ENCODE peak calls at places on chromosomes 11 and 22, in nine cellular contexts. J, L, R, B, P, U, M, X and H are unnamed samples.

GRCh38 chr11:109291553-109291952 is 130.4 kb upstream of the C11orf87 start:
- DNase-seq in J (no peak), L (no peak), R (no peak), B (no peak), P (no peak), U (no peak), M (no peak), X (no peak), H (no peak)

GRCh38 chr22:24822471-24822870 is 16.5 kb downstream of the SGSM1 start:
- DNase-seq in J (no peak), L (no peak), R (no peak), B (no peak), P (no peak), U (no peak), M (no peak), X (no peak), H (no peak)

GRCh38 chr11:68936676-68937620 is 33.3 kb downstream of the IGHMBP2 start:
- DNase-seq in J (no peak), L (no peak), R (no peak), B (no peak), P (no peak), U (no peak), M (no peak), X (no peak), H (no peak)

GRCh38 chr11:26187639-26188038 is 144.3 kb upstream of the ANO3 start:
- DNase-seq in J (no peak), L (peak; percentile 77), R (peak; percentile 82), B (no peak), P (no peak), U (no peak), M (no peak), X (no peak), H (no peak)

GRCh38 chr22:37326726-37327125 is 44.4 kb downstream of the CYTH4 start:
- DNase-seq in J (no peak), L (no peak), R (no peak), B (peak; percentile 78), P (no peak), U (no peak), M (no peak), X (no peak), H (peak; percentile 86)

GRCh38 chr22:44309647-44310046 is 3.1 kb downstream of the SHISAL1 start:
- DNase-seq in J (no peak), L (no peak), R (no peak), B (no peak), P (no peak), U (no peak), M (no peak), X (no peak), H (no peak)

GRCh38 chr11:70603064-70603755 is 204.9 kb downstream of the CTTN start:
- DNase-seq in J (no peak), L (no peak), R (no peak), B (no peak), P (no peak), U (no peak), M (no peak), X (no peak), H (no peak)

GRCh38 chr11:35289821-35290220 is 129.5 kb downstream of the SLC1A2 start:
- DNase-seq in J (no peak), L (peak; percentile 66), R (peak; percentile 60), B (no peak), P (no peak), U (no peak), M (no peak), X (no peak), H (no peak)

GRCh38 chr11:111387318-111387863 is 8.3 kb upstream of the POU2AF1 start:
- DNase-seq in J (no peak), L (no peak), R (no peak), B (peak; percentile 92), P (no peak), U (no peak), M (no peak), X (no peak), H (peak; percentile 88)

GRCh38 chr11:85955531-85955930 is 100.3 kb downstream of the CCDC83 start:
- DNase-seq in J (peak; percentile 28), L (peak; percentile 82), R (peak; percentile 78), B (no peak), P (no peak), U (no peak), M (no peak), X (no peak), H (no peak)

GRCh38 chr11:111733655-111734088 is 32.5 kb downstream of the PPP2R1B start:
- DNase-seq in J (no peak), L (no peak), R (no peak), B (no peak), P (no peak), U (no peak), M (no peak), X (no peak), H (peak; percentile 60)

GRCh38 chr11:46905806-46906205 is 12.5 kb downstream of the LRP4 start:
- DNase-seq in J (no peak), L (no peak), R (no peak), B (no peak), P (no peak), U (no peak), M (no peak), X (no peak), H (no peak)

GRCh38 chr11:18623707-18624106 is 10.4 kb downstream of the SPTY2D1 start:
- DNase-seq in J (no peak), L (no peak), R (no peak), B (no peak), P (no peak), U (no peak), M (no peak), X (no peak), H (no peak)

GRCh38 chr11:63874511-63874910 is 35.6 kb downstream of the MARK2 start:
- DNase-seq in J (peak; percentile 78), L (no peak), R (no peak), B (no peak), P (no peak), U (no peak), M (peak; percentile 48), X (no peak), H (no peak)

GRCh38 chr11:44680982-44681597 is 45.7 kb upstream of the TSPAN18 start:
- DNase-seq in J (no peak), L (no peak), R (no peak), B (peak; percentile 61), P (no peak), U (no peak), M (no peak), X (peak; percentile 55), H (no peak)

GRCh38 chr11:11035331-11035730 is 177.5 kb upstream of the ZBED5 start:
- DNase-seq in J (peak; percentile 9), L (peak; percentile 39), R (no peak), B (no peak), P (no peak), U (no peak), M (no peak), X (no peak), H (no peak)

DNA sequence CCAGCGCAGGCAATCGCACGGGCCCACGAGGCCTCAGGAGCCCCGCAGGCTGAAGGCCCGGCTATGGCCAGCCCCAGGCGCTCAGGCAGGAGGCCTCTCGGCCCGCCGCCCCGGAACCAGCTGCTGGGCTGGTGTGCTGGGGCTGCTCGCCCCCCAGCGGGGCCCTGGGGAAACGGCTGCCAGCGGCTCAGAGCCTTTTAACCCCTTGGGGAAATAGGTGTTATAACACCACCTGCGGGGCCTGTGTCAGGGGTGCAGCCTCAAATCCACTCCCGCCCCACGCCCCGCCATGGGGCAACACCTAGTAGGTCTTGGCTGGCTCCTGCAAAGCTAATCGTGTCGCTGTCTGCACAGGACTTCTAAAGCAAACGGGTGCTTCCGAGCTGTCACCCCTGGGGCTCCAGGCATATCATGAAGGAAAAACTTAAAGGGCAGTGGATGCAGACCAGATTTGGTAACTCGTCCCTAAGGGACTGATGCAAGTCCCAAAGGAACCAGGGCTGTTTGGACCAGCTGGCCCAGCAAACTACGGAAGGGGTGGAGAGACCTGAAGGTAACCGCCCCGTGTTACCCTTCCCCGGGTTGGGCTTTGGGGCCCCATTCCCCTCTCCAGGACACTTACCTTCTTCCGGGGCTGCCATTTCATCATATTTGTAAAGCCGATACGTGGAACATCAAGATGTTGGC is 237.2 kb downstream of the TTC28 start:
- DNase-seq in J (peak; percentile 93), L (peak; percentile 54), R (peak; percentile 69), B (peak; percentile 85), P (peak; percentile 58), U (peak; percentile 61), M (peak; percentile 77), X (peak; percentile 77), H (peak; percentile 92)
- H3K27ac ChIP-seq in J (peak overlapping the region; percentile 90), L (no peak overlapping the region), R (peak overlapping the region; percentile 75), B (peak overlapping the region; percentile 50), P (no peak overlapping the region), U (no peak overlapping the region), M (peak overlapping the region; percentile 91), X (peak overlapping the region; percentile 58), H (peak overlapping the region; percentile 88)

DNA sequence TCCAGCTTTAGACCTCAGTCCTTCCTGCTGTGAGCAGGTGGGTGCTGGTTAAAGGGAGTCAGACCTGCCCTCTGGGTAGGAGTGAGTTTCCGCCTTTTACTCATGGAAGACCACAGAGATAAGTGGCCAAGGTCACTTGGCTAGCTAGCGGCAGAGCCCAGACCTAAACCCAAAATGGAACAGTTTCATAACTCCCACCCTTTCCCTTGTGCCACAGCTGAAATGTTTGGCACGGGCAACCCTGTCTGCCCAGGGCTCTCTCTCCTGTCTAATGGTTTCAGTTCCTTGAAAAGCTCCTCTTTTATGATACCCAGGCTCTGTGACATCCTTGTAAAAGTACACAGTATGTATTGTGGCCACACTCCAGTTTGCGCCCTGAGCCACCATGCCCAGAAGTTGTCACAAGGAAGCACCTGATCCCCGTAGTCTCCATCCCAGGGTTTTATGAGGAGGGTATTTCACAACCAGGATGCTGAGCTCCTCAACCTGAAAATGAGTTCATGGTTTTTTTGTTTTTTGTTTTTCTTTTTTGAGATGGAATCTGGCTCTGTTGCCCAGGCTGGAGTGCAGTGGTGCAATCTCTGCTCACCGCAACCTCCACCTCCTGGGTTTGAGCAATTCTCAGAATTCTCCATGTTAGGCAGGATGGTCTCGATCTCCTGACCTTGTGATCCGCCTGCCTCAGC is 5.1 kb downstream of the MB start:
- DNase-seq in J (no peak), L (no peak), R (no peak), B (no peak), P (no peak), U (no peak), M (no peak), X (no peak), H (no peak)
- H3K4me3 ChIP-seq in J (no peak overlapping the region), L (no peak overlapping the region), R (no peak overlapping the region), B (no peak overlapping the region), P (no peak overlapping the region), U (no peak overlapping the region), M (peak overlapping the region; percentile 62), X (no peak overlapping the region), H (no peak overlapping the region)

DNA sequence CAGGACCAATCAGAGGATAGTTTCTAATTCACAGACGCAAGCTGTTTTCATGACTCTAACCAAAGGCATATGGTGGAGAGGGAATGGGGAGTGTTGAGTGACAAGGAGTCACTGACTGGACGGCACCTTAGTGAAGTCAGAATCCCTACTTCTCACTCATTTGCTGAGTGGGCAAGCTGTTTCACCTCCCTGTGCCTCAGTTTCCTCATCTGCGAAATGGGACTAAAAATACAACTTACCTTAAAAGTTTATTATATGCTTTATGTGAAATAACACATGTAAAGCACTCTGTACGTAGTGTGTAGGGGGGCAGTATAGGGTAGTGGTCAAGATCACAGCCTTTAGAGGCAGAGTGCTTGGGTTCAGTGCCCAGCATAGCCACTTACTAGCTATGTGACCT is 90.0 kb downstream of the TRAF6 start:
- DNase-seq in J (no peak), L (no peak), R (no peak), B (no peak), P (no peak), U (no peak), M (no peak), X (no peak), H (no peak)
- H3K36me3 ChIP-seq in J (no peaks in the 10 kb centered on the region), L (peaks cover 12% of the 10 kb centered on the region), R (peaks cover 1% of the 10 kb centered on the region), B (peaks cover 35% of the 10 kb centered on the region), P (peaks cover 7% of the 10 kb centered on the region), U (no peaks in the 10 kb centered on the region), M (peaks cover 56% of the 10 kb centered on the region), X (peaks cover 4% of the 10 kb centered on the region), H (no peaks in the 10 kb centered on the region)

GRCh38 chr11:66547662-66548009 is 933 bp downstream of the ACTN3 start:
- DNase-seq in J (peak; percentile 80), L (no peak), R (no peak), B (no peak), P (peak; percentile 55), U (no peak), M (no peak), X (no peak), H (no peak)
- H3K27ac ChIP-seq in J (peak overlapping the region; percentile 78), L (no peak overlapping the region), R (no peak overlapping the region), B (no peak overlapping the region), P (peak overlapping the region; percentile 65), U (no peak overlapping the region), M (no peak overlapping the region), X (no peak overlapping the region), H (no peak overlapping the region)